ENCODE peak calls at places on chromosomes 2 and 18, in ten cellular contexts. W is heart left ventricle, V is esophagus muscularis mucosa, H is AG04450, N is ovary, E is skeletal muscle cell, T is fibroblast of villous mesenchyme, G is H7, S is lower leg skin, U is uterus. J is an unnamed sample.

GRCh38 chr2:74003494-74004211 is 18.9 kb downstream of the TET3 start:
- DNase-seq in N (no peak), U (peak), V (no peak), H (peak), W (no peak), E (peak), S (no peak), T (peak), G (peak), J (no peak)

GRCh38 chr2:148565272-148565894 is 79.2 kb upstream of the EPC2 start:
- DNase-seq in W (no peak), S (no peak), T (peak), V (no peak), N (no peak), E (no peak), H (no peak), U (no peak), G (peak), J (no peak)

GRCh38 chr18:58213931-58214431 is 170.0 kb downstream of the NEDD4L start:
- DNase-seq in W (no peak), U (no peak), V (peak), G (no peak), T (no peak), H (no peak), S (no peak), N (no peak), E (no peak), J (no peak)

GRCh38 chr2:138237657-138238384 is 263.7 kb upstream of the SPOPL start:
- DNase-seq in W (peak), G (no peak), N (no peak), H (no peak), V (no peak), T (no peak), S (no peak), E (no peak), U (no peak), J (no peak)

GRCh38 chr18:36814994-36815393 is 13.8 kb downstream of the TPGS2 start:
- DNase-seq in W (no peak), S (no peak), G (no peak), T (no peak), H (no peak), U (no peak), V (no peak), N (no peak), E (no peak), J (no peak)

GRCh38 chr2:240421396-240421795 is 14.1 kb upstream of the GPC1 start:
- DNase-seq in H (no peak), V (no peak), E (no peak), S (peak), T (no peak), G (no peak), W (no peak), U (no peak), N (no peak), J (no peak)

GRCh38 chr2:191436368-191437055 is 191.3 kb downstream of the MYO1B start:
- DNase-seq in S (no peak), H (no peak), W (no peak), T (no peak), N (no peak), U (no peak), V (no peak), E (no peak), G (no peak), J (no peak)

GRCh38 chr2:15389326-15389700 is 171.8 kb downstream of the NBAS start:
- DNase-seq in U (no peak), H (no peak), V (no peak), N (no peak), G (no peak), T (no peak), W (no peak), E (no peak), S (no peak), J (no peak)

GRCh38 chr2:41610501-41611242 is 437.1 kb upstream of the PKDCC start:
- DNase-seq in T (peak), S (no peak), H (no peak), N (peak), U (peak), W (peak), G (no peak), E (peak), V (no peak), J (no peak)

GRCh38 chr2:136056077-136056688 is 61.8 kb downstream of the CXCR4 start:
- DNase-seq in U (no peak), N (no peak), V (no peak), T (no peak), E (no peak), W (no peak), G (no peak), H (no peak), S (no peak), J (no peak)

GRCh38 chr18:35936951-35937350 is 35.5 kb upstream of the RMP24 start:
- DNase-seq in U (no peak), E (no peak), V (peak), N (no peak), S (no peak), W (no peak), H (no peak), T (peak), G (no peak), J (no peak)

GRCh38 chr2:231487197-231487596 is 22.9 kb upstream of the NCL start:
- DNase-seq in G (no peak), N (no peak), V (no peak), T (no peak), U (no peak), W (no peak), S (peak), H (no peak), E (no peak), J (no peak)

GRCh38 chr2:231483398-231484329 is 19.4 kb upstream of the NCL start:
- DNase-seq in U (no peak), W (peak), T (peak), E (no peak), S (no peak), H (no peak), N (peak), G (peak), V (no peak), J (peak)

GRCh38 chr2:231480781-231481180 is 16.5 kb upstream of the NCL start:
- DNase-seq in T (no peak), S (no peak), H (no peak), N (no peak), V (no peak), U (no peak), W (no peak), E (no peak), G (no peak), J (no peak)

GRCh38 chr2:231479455-231479854 is 15.2 kb upstream of the NCL start:
- DNase-seq in N (no peak), T (no peak), W (no peak), G (no peak), H (no peak), V (no peak), U (no peak), E (no peak), S (no peak), J (no peak)

DNA sequence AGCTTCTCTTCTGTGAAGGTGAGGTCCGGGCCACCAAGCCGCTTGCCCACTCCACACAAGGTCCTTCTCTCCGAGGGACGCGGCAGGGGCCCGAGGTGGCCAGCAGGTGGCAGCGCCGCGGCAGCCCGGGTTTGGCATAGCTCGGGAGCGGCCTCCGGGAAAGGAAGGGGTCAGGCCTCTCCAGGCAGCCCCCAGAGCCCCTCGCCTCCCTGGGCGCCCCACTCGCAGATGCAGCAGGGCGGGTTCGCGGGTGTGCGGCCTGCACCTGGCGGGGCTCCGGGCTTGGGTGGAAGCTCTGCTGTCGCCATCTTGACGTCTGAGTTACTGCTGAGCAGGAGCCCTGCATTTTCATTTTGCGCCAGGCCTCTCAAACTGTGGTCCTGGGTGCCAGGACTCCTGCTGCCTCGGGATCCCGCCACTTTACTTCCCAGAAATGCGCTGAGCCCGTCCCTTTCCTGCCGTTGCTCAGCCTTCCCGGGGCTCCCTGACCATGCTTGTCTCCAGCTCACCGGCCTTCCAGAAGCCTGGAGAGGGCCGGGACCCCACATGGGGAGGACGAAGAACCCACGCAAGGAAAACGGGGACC is 18.6 kb upstream of the NCL start:
- DNase-seq in E (no peak), S (peak), N (peak), U (peak), G (peak), V (peak), T (peak), H (no peak), W (peak), J (peak)
- H3K4me3 ChIP-seq in E (peak), S (peak), N (peak), U (peak), G (no peak), V (peak), T (peak), H (peak), W (peak), J (peak)

GRCh38 chr2:134253804-134254203 is at the start of gene MGAT5:
- DNase-seq in E (no peak), H (no peak), W (no peak), T (no peak), U (peak), G (no peak), N (no peak), S (no peak), V (no peak), J (no peak)
- H3K4me3 ChIP-seq in E (no peak), H (no peak), W (no peak), T (no peak), U (no peak), G (no peak), N (no peak), S (no peak), V (no peak), J (no peak)

GRCh38 chr2:215997219-215997618 is 16.1 kb downstream of the MREG start:
- DNase-seq in E (no peak), T (no peak), U (no peak), W (no peak), G (no peak), V (no peak), S (no peak), H (no peak), N (no peak), J (no peak)

GRCh38 chr2:215998636-215999035 is 14.7 kb downstream of the MREG start:
- DNase-seq in G (no peak), T (no peak), V (no peak), S (no peak), N (no peak), H (no peak), E (no peak), W (no peak), U (no peak), J (no peak)

DNA sequence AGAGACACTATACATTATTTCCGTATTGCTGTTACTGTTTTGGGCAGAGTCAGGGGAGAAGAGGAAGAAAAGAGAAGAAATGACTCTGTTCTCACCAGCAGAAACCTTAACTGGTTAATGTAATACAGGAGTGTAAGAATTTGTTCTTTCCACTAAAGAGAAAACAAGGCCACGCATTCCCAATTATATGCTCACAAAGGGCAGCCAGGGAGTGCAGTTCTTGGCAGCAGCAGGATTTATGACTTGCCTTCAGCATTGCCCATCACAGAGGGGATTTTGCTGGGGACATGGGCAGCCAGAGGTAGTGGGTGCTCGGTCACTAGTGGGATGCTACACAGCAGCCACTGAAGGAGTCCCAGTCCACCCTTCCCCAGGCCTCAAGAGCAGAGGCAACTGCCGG is 18.4 kb downstream of the MREG start:
- DNase-seq in H (no peak), S (no peak), E (no peak), G (no peak), N (no peak), T (no peak), U (no peak), V (no peak), W (no peak), J (no peak)
- H3K4me3 ChIP-seq in H (no peak), S (no peak), E (no peak), G (no peak), N (no peak), T (no peak), U (no peak), V (no peak), W (no peak), J (no peak)

DNA sequence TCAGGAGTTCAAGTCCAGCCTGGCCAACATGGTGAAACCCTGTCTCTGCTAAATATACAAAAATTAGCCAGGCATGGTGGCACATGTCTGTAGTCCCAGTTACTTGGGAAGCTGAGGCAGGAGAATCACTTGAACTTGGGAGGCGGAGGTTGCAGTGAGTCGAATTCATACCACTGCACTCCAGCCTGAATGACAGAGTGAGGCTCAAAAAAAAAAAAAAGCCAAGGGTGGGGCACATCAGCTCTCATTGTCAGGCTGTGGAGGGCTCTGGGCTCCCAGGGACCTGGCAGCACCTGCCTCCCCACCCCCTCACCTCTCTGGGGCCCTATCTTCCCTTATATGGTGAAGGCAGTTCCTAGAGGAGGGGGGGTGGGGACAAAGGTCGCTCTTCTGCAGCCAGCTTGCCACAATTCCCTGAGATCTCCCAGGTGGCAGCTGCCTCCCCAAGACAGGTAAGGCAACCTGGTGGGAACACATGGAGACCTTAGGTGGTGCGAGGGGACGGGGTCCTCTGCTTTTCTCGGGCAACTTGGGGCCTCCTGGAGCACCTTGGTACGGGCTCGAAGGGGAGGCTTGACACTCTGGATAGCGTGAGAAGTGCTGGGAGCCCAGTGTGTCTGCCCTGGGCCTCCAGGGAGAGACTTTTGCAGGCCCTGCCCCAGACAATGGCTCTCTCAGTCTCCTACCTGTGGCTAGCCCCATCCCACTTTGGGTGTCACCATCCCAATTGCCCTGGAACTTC is at the start of gene VIL1:
- DNase-seq in W (no peak), E (no peak), V (no peak), N (no peak), T (no peak), H (no peak), G (peak), U (no peak), S (no peak), J (no peak)
- H3K4me3 ChIP-seq in W (no peak), E (no peak), V (no peak), N (no peak), T (no peak), H (no peak), G (no peak), U (no peak), S (no peak), J (no peak)

DNA sequence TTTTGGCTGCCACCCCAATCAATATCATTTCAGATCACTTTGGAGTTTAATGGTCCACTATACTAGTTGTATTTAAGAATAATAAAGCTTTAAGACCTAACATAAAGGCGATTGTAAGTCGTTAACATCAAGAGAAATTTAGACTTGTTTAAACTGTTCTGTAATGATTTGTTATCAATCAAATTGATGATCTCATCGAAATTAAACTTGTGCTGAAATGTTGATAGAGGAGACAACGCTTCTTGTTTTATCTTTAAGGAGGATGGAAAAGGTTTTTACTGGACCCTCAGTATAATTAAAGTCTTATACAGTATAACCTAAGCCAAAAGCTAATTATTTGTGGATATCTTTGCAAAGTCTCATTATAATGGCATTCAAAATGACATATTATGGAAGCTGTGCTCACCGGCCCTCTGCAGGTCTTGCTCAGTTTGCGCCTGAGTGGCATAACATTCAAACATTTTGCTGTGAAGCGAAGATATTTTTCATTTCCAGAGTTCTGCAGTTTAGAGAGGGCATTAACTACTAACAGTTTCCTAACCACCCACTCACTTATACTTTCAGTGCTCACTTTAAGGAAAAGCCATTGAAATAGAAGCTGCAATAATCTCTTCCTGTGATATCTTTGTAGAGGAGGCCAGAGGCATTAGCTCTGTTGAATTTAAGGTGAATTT is 1.4 kb upstream of the SERTAD2 start:
- DNase-seq in T (no peak), N (no peak), U (no peak), H (no peak), S (no peak), V (no peak), G (no peak), W (no peak), E (no peak), J (peak)
- H3K4me3 ChIP-seq in T (peak), N (peak), U (no peak), H (peak), S (no peak), V (peak), G (peak), W (peak), E (peak), J (no peak)

GRCh38 chr2:10775831-10776230 is 36.8 kb downstream of the PDIA6 start:
- DNase-seq in V (no peak), T (no peak), U (no peak), W (no peak), H (no peak), E (no peak), G (peak), S (no peak), N (no peak), J (no peak)
- H3K4me3 ChIP-seq in V (no peak), T (no peak), U (no peak), W (no peak), H (no peak), E (no peak), G (no peak), S (no peak), N (no peak), J (no peak)

DNA sequence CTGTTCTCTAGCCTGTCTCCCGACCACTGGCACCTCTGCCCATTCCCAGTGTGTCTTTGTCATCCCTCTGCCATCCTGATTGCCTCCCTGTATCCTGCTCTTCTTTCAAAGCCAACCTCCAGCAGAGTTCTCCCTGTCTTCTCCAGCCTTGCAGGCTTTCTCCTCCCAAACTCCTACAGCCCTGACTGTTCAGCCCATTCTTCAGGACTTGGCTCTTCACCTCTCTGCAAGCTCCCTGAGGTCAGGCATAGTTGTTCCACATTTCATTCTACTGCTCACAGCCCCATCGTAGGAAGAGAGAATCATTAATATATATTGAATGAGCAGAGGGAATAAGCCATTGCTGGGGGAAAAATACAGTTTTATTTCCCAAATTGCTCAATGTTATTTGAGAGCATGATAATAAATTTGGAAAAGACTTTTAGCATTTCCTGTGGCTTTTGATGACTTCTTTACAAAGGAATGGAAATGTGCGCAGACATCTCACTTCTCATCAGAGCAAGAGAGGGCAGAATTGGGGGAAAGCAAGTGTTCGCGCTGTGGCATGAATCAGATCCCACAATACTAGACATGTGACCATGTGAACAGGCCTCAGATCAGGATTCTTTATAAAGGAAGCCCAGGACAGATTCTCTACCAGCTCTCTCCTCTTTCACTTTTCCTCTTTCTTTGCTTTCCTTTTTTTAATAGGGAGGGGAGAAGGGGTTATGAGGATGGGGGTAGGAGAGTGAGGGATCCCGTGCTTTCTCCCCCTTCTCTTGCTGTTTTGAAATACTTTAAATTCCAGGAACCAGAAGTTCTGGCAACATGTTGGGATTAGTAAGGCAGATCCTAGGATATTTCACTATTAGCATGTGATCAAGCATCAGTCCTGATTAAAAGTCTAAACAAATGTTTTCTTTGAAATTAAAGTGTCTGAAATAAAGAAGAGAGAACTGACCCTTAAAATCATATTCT is 37.5 kb downstream of the EPAS1 start:
- DNase-seq in T (peak), H (peak), U (peak), W (no peak), V (no peak), G (no peak), S (no peak), E (peak), N (no peak), J (no peak)
- H3K4me3 ChIP-seq in T (peak), H (peak), U (peak), W (no peak), V (peak), G (no peak), S (no peak), E (peak), N (peak), J (no peak)

DNA sequence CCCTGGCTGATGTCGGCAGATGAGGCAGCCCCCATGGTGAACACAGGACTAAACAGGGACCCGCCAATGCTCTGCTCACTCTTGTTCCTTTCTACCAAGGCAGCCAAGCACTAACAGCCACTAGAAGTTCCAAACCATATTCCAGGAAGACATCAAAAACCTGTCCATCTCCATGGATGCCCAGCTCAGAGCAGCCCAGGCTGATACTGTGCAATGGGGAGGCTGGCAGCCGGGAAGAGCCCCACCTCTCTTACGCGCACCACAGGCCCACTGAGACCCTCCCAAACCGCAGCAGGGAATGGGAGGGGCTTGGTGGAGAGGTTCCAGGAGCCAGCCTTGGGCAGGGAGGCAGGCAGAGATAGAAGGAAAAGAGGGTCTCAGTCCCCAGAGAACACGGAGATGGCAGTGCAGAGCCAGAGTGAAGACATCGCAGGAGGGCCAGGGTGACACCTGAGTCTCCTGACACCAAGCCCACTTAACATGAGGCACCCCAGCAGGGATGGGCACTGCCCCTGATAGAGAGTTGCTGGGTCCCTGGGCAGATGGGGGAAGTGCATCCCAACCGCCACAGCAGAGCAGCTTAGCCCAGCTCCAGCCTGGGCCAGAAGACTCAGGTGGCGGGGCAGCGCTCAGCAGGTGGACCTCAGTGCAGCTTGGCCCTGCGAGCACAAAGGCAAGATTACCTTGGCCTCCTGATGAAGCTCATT is 3.4 kb downstream of the HS6ST1 start:
- DNase-seq in H (no peak), N (no peak), T (no peak), V (peak), G (peak), W (peak), S (peak), U (no peak), E (no peak), J (no peak)
- H3K4me3 ChIP-seq in H (peak), N (no peak), T (peak), V (peak), G (no peak), W (no peak), S (no peak), U (no peak), E (peak), J (no peak)